ENCODE peak calls at places on chromosomes 3 and 15, in five cellular contexts. D is H1, N is HepG2, I is GM12891, J is K562. H is an unnamed sample.

GRCh38 chr3:152197937-152198336 is 70.8 kb upstream of the MBNL1 start:
- DNase-seq in I (no peak), J (peak), N (no peak), D (no peak), H (no peak)

GRCh38 chr3:59286791-59287531 is 237.1 kb upstream of the CFAP20DC start:
- DNase-seq in I (no peak), J (no peak), D (no peak), N (no peak), H (no peak)

GRCh38 chr15:29233566-29233965 is 36.1 kb downstream of the NSMCE3 start:
- DNase-seq in J (no peak), D (no peak), I (no peak), N (no peak), H (no peak)

GRCh38 chr15:78046796-78047341 is 30.6 kb downstream of the TBC1D2B start:
- DNase-seq in J (no peak), D (no peak), I (no peak), N (no peak), H (no peak)

GRCh38 chr15:61138151-61138550 is 91.0 kb downstream of the RORA start:
- DNase-seq in D (no peak), J (no peak), I (no peak), N (no peak), H (no peak)

GRCh38 chr3:146072824-146073223 is 88.2 kb downstream of the PLOD2 start:
- DNase-seq in N (no peak), D (no peak), J (no peak), I (no peak), H (no peak)

GRCh38 chr3:152443212-152444023 is 174.7 kb downstream of the MBNL1 start:
- DNase-seq in N (no peak), I (no peak), D (no peak), J (no peak), H (no peak)

GRCh38 chr3:157063926-157064325 is 96.0 kb downstream of the CCNL1 start:
- DNase-seq in I (no peak), J (no peak), D (no peak), N (no peak), H (no peak)

GRCh38 chr3:127786358-127787070 is 35.8 kb downstream of the MGLL start:
- DNase-seq in J (no peak), I (no peak), N (no peak), D (no peak), H (no peak)

GRCh38 chr3:27723803-27724458 is 1.8 kb upstream of the EOMES start:
- DNase-seq in N (no peak), I (no peak), J (no peak), D (no peak), H (no peak)
- TF ChIP-seq TAF1 in N (no peak), I (no peak), J (no peak), D (no peak), H (no peak)

GRCh38 chr3:130529816-130530215 is 12.8 kb downstream of the COL6A6 start:
- DNase-seq in D (no peak), J (no peak), I (no peak), N (no peak), H (no peak)
- TF ChIP-seq POLR2A in D (no peak), J (no peak), I (no peak), N (no peak), H (no peak)

DNA sequence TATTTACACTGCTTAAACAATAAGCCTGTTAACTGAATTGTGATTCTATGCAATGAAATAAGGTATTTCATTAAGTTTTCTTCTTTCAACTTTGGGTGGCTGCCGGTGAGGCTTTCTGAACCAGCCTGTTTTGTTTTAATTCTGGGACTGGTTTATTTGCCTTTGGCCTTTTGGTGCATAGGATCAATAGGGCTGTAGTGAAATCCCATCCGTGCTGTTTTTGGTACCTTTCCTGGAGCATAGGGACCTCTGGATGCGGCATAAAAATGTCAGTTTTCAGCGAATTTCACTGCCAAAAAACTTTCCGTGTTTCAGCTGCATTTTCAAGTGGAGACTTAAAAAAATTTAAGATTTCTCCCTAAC is 514 bp downstream of the PLS1 start:
- DNase-seq in I (no peak), J (no peak), N (no peak), D (no peak), H (no peak)
- TF ChIP-seq POLR2AphosphoS5 in I (no peak), J (no peak), N (no peak), D (no peak), H (no peak)

DNA sequence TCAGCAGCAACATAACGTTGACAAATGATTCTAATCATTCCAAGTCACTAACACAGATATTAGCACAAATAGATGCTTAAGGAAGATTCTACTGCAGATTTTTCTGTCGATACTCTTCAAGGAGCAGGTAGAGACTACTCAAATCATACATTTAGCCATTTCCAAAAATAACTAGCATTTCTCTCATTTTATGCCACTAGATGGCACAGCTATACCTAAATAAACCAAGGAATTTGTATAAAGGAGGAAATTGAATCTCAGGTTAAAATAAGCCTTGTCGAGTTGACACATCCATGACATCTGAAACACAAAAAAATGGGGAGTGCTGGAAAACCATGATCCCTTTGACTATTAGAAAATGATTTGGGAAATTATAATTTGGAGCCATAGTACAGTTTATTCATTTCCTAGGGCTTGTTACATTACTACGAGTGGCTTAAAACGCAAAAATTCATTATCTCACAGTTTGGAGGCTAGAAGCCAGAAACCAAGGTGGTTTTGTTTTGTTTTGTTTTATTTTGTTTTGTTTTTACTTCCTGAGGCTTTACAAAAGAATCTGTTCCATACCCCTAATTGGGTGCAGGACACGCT is 59.5 kb upstream of the STRIT1 start:
- DNase-seq in I (no peak), N (peak), J (peak), D (no peak), H (no peak)
- TF ChIP-seq TAF1 in I (no peak), N (no peak), J (no peak), D (no peak), H (no peak)

GRCh38 chr15:83651541-83651940 is 2.4 kb upstream of the ADAMTSL3 start:
- DNase-seq in N (no peak), J (no peak), I (no peak), D (no peak), H (no peak)
- TF ChIP-seq POLR2A in N (no peak), J (no peak), I (no peak), D (no peak), H (no peak)

DNA sequence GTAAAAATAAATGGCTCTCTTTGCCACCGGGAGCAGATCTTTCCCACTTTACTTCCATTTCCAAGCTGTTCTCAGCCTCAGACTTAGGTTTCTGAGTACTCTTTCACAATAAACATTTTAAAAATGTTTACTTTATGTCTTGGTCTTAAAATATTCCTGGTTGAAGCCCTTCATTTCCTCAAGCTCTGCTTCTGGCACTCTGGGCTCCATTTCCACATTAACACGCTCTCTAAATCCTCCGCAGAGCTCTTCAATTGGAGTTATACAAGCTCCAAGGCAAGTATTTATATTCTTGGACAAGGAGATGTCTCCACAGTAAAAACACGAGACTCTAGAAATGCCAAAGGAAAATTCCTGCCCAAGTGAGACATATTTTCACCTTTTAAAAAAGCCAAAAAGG is 169.3 kb downstream of the GREM1 start:
- DNase-seq in N (no peak), J (no peak), D (no peak), I (no peak), H (no peak)
- TF ChIP-seq POLR2AphosphoS5 in N (no peak), J (no peak), D (no peak), I (no peak), H (no peak)

DNA sequence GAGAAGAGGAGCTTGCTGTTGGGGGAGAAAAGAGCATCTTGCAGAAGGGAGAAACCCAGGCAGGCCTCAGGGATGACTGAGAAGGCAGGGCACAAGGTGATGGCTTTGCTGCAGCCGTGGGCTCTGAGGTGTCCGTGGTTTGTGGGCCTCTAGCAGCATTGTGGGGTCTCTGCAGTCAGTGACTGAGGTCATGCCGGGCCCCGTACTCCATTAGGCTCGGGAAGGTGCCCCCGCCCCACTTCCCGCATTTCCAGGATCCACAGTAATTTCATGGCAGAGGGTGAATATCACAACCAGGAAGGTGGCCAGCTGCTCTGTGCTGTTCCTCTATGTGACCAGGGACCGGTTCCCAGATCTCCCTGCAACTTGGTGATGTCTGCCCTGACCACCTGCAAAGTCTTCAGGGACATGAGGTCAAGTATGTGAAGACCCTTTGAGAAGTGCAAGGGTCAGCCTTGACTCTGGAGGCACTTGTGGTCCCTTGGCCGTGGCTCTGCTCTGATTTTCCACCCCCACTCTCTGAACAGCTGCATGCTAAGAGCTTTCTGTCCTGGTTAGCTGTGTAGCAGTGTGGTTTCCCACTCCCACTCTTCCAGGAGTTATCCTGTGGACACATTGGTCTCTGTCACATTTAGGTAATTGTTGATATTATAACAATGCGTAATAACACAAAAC is 3.6 kb downstream of the KLF13 start:
- DNase-seq in D (no peak), N (no peak), J (no peak), I (no peak), H (no peak)
- TF ChIP-seq TAF1 in D (no peak), N (no peak), J (no peak), I (no peak), H (no peak)

DNA sequence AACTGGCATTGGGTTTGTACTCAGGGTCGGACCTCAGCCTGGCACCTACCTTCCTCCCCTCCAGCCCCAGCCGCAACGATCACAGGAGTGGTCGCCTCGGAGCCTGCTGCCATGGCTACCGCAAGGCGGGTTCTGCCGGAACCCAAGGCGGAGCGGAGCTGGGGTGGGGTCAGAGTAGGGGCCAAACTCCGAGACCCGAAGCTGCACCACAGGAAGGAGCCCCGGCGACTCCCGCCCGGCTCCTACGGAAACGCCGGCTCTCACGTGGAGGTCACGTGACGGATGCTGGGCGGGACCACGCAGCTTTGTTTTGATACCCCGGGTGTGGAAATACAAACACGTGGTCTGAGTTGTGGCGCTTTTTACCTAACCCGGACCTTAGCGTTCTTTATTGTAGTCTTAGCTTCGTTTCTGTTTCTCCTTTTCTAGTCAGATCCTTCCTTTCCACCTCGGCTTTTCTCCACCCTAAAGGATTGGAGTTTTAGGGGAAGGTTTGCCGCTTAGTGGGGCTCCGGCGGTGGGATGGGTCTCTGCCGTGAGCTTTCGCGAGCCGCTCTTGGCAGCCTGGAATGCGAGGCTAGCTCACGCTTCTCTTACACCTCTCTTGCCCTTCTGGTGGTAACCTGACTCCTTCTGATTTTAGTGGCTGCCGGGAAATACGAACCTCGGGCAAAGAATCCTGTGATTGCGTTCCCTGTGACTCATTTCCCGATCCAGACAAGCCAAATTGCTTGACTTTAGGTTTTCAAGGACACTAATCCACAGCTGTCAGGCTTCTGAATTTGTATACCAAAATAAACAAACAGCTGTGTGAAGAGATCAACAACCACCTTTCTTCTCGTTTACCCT is at the start of gene HSPBAP1:
- DNase-seq in J (peak), I (peak), N (peak), D (peak), H (peak)
- TF ChIP-seq POLR2A in J (peak), I (peak), N (peak), D (peak), H (peak)

DNA sequence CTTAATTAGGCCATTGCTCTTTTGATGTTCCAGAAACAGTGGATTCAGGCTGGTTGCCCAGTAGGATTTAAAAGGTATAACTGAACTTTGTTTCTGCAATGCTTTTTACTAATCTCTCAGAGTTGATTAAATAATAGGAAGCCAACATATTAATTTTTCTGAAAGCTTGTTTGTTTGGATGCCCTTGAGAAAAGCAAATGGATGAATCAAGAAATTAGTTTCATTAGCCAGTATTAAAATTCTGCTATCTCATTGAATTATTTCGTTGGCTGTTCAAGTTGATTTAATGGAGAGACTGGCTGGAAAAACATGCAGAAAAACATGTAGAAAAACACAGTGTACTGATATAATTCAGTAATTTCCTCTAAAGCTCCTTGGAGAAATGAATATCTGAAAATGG is 178.9 kb upstream of the THRB start:
- DNase-seq in N (no peak), I (no peak), J (no peak), D (no peak), H (no peak)
- TF ChIP-seq POLR2AphosphoS5 in N (no peak), I (no peak), J (no peak), D (no peak), H (no peak)

H was measured in GM12892.